ENCODE peak calls at places on chromosomes 1 and 21, in four cellular contexts. One of them, this sample, is unnamed. For H3K9me3, the result is how much of the 10 kb centered on the place peaks cover.

GRCh38 chr1:28196330-28196729 is 19.8 kb upstream of the PTAFR start:
- DNase-seq in H1: no peak
- DNase-seq in tibial nerve: no peak
- DNase-seq in adrenal gland: no peak
- DNase-seq in this sample: no peak

GRCh38 chr1:41975121-41975520 is 56.4 kb upstream of the HIVEP3 start:
- DNase-seq in H1: no peak
- DNase-seq in tibial nerve: no peak
- DNase-seq in adrenal gland: no peak
- DNase-seq in this sample: no peak

GRCh38 chr1:234388094-234388493 is 14.8 kb downstream of the COA6 start:
- DNase-seq in H1: no peak
- DNase-seq in tibial nerve: no peak
- DNase-seq in adrenal gland: no peak
- DNase-seq in this sample: no peak

GRCh38 chr21:21051109-21052055 is 53.2 kb downstream of the NCAM2 start:
- DNase-seq in H1: no peak
- DNase-seq in tibial nerve: no peak
- DNase-seq in adrenal gland: no peak
- DNase-seq in this sample: no peak

GRCh38 chr1:176460606-176461336 is 2.2 kb upstream of the PAPPA2 start:
- DNase-seq in H1: no peak
- DNase-seq in tibial nerve: no peak
- DNase-seq in adrenal gland: no peak
- DNase-seq in this sample: no peak

GRCh38 chr1:55284856-55285255 is 69.7 kb upstream of the USP24 start:
- DNase-seq in H1: no peak
- DNase-seq in tibial nerve: peak
- DNase-seq in adrenal gland: peak
- DNase-seq in this sample: no peak

GRCh38 chr21:44699502-44700001 is 2.6 kb downstream of the KRTAP10-12 start:
- DNase-seq in H1: no peak
- DNase-seq in tibial nerve: no peak
- DNase-seq in adrenal gland: peak
- DNase-seq in this sample: no peak

GRCh38 chr1:13786541-13786940 is 86.6 kb downstream of the PRDM2 start:
- DNase-seq in H1: no peak
- DNase-seq in tibial nerve: no peak
- DNase-seq in adrenal gland: peak
- DNase-seq in this sample: no peak

GRCh38 chr1:59375321-59376220 is 78.7 kb downstream of the FGGY start:
- DNase-seq in H1: no peak
- DNase-seq in tibial nerve: no peak
- DNase-seq in adrenal gland: no peak
- DNase-seq in this sample: no peak

GRCh38 chr1:43993206-43993914 is 2.0 kb downstream of the CCDC24 start:
- DNase-seq in H1: no peak
- DNase-seq in tibial nerve: no peak
- DNase-seq in adrenal gland: no peak
- DNase-seq in this sample: no peak

GRCh38 chr1:43992232-43992995 is 1.0 kb downstream of the CCDC24 start:
- DNase-seq in H1: no peak
- DNase-seq in tibial nerve: no peak
- DNase-seq in adrenal gland: no peak
- DNase-seq in this sample: no peak

GRCh38 chr1:43995984-43996732 is 4.8 kb downstream of the CCDC24 start:
- DNase-seq in H1: no peak
- DNase-seq in tibial nerve: no peak
- DNase-seq in adrenal gland: no peak
- DNase-seq in this sample: no peak

GRCh38 chr1:43994794-43995790 is 3.7 kb downstream of the CCDC24 start:
- DNase-seq in H1: peak
- DNase-seq in tibial nerve: no peak
- DNase-seq in adrenal gland: no peak
- DNase-seq in this sample: no peak

DNA sequence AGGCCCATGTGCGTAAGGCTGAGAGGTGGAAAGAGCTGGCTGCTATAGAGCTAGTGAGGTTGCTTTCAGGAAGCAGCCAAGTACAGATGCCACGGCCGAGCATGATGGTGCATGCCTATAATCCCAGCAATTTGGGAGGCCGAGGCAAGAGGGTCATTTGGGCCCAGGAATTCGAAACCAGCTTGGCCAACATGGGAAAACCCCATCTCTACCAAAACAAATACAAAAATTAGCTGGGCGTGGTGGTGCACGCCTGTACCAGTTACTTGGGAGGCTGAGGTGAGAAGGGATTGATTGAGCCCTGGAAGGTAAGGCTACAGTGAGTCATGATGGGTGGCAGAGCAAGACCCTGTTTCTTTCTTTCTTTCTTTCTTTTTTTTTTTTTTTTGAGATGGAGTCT is 2.7 kb downstream of the CCDC24 start:
- DNase-seq in H1: no peak
- DNase-seq in tibial nerve: no peak
- DNase-seq in adrenal gland: no peak
- DNase-seq in this sample: no peak
- H3K27ac ChIP-seq in H1: no peak
- H3K27ac ChIP-seq in tibial nerve: no peak
- H3K27ac ChIP-seq in adrenal gland: no peak
- H3K27ac ChIP-seq in this sample: no peak

GRCh38 chr1:152743371-152744145 is 14.3 kb upstream of the KPRP start:
- DNase-seq in H1: no peak
- DNase-seq in tibial nerve: no peak
- DNase-seq in adrenal gland: no peak
- DNase-seq in this sample: no peak

GRCh38 chr1:152745289-152745704 is 12.5 kb upstream of the KPRP start:
- DNase-seq in H1: no peak
- DNase-seq in tibial nerve: no peak
- DNase-seq in adrenal gland: no peak
- DNase-seq in this sample: no peak

GRCh38 chr1:152745765-152746444 is 11.9 kb upstream of the KPRP start:
- DNase-seq in H1: no peak
- DNase-seq in tibial nerve: no peak
- DNase-seq in adrenal gland: no peak
- DNase-seq in this sample: no peak

GRCh38 chr1:152739841-152740240 is 18.0 kb upstream of the KPRP start:
- DNase-seq in H1: no peak
- DNase-seq in tibial nerve: no peak
- DNase-seq in adrenal gland: no peak
- DNase-seq in this sample: no peak

DNA sequence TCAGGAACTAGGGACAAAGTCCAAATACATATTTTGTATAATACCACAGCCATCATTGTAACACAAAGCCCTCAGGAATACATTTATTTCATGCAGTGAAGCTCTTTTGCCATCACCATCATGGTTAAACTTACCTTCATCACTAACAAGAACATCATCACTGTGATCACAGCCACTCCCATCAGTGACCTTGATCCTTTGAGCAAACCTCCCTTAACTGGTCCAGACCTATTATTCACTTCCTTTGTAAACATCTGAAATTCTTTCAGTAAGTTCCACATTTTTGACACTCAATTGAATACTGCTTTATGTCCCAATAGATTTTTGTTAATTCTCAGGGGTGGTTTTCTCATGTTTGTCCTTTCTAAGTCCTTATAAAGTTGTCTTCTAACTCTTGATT is 16.2 kb upstream of the KPRP start:
- DNase-seq in H1: no peak
- DNase-seq in tibial nerve: no peak
- DNase-seq in adrenal gland: no peak
- DNase-seq in this sample: no peak
- H3K9me3 ChIP-seq in H1: half or more
- H3K9me3 ChIP-seq in tibial nerve: under half
- H3K9me3 ChIP-seq in adrenal gland: under half
- H3K9me3 ChIP-seq in this sample: under half

DNA sequence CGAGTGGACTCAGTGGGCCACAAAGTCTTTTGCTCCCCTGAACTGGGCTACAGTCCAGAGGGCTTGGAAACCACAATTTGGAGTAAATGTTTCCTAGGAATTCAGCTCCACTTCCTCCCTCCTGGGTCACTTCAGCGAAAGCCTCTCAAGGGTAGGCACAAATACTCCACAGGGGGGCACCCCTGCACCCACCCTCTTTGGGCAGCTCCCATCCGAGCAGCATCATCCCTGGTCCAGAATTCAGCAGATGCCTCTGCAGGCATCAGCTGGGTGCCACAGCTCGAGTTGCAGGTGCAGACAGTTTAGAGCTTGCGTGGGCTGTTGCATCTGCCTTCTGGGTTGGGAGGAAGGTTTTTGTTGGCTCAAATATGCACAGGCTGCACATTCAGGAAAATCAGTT is 25.0 kb downstream of the KANK4 start:
- DNase-seq in H1: peak
- DNase-seq in tibial nerve: no peak
- DNase-seq in adrenal gland: no peak
- DNase-seq in this sample: no peak
- TF ChIP-seq CTCF in H1: peak
- TF ChIP-seq CTCF in tibial nerve: no peak
- TF ChIP-seq CTCF in adrenal gland: no peak
- TF ChIP-seq CTCF in this sample: no peak

GRCh38 chr1:156118175-156118868 is 3.8 kb downstream of the LMNA start:
- DNase-seq in H1: no peak
- DNase-seq in tibial nerve: no peak
- DNase-seq in adrenal gland: peak
- DNase-seq in this sample: no peak
- H3K27ac ChIP-seq in H1: no peak
- H3K27ac ChIP-seq in tibial nerve: peak
- H3K27ac ChIP-seq in adrenal gland: peak
- H3K27ac ChIP-seq in this sample: no peak

GRCh38 chr1:15737324-15738319 is 1.6 kb downstream of the SLC25A34 start:
- DNase-seq in H1: no peak
- DNase-seq in tibial nerve: no peak
- DNase-seq in adrenal gland: no peak
- DNase-seq in this sample: no peak

GRCh38 chr1:15740833-15741182 is 1.5 kb upstream of the TMEM82 start:
- DNase-seq in H1: no peak
- DNase-seq in tibial nerve: no peak
- DNase-seq in adrenal gland: no peak
- DNase-seq in this sample: no peak

GRCh38 chr1:15738416-15739113 is 2.5 kb downstream of the SLC25A34 start:
- DNase-seq in H1: no peak
- DNase-seq in tibial nerve: no peak
- DNase-seq in adrenal gland: no peak
- DNase-seq in this sample: no peak

GRCh38 chr1:15739745-15740144 is 2.6 kb upstream of the TMEM82 start:
- DNase-seq in H1: no peak
- DNase-seq in tibial nerve: no peak
- DNase-seq in adrenal gland: no peak
- DNase-seq in this sample: no peak

GRCh38 chr1:15739259-15739658 is 3.0 kb upstream of the TMEM82 start:
- DNase-seq in H1: no peak
- DNase-seq in tibial nerve: no peak
- DNase-seq in adrenal gland: no peak
- DNase-seq in this sample: no peak
- H3K9me3 ChIP-seq in H1: under half
- H3K9me3 ChIP-seq in tibial nerve: under half
- H3K9me3 ChIP-seq in adrenal gland: under half
- H3K9me3 ChIP-seq in this sample: under half

GRCh38 chr21:15895142-15896106 is 165.6 kb downstream of the USP25 start:
- DNase-seq in H1: no peak
- DNase-seq in tibial nerve: no peak
- DNase-seq in adrenal gland: no peak
- DNase-seq in this sample: no peak

GRCh38 chr21:15896501-15896900 is 166.7 kb downstream of the USP25 start:
- DNase-seq in H1: no peak
- DNase-seq in tibial nerve: no peak
- DNase-seq in adrenal gland: no peak
- DNase-seq in this sample: no peak

GRCh38 chr21:15893902-15894301 is 164.1 kb downstream of the USP25 start:
- DNase-seq in H1: no peak
- DNase-seq in tibial nerve: no peak
- DNase-seq in adrenal gland: no peak
- DNase-seq in this sample: no peak

DNA sequence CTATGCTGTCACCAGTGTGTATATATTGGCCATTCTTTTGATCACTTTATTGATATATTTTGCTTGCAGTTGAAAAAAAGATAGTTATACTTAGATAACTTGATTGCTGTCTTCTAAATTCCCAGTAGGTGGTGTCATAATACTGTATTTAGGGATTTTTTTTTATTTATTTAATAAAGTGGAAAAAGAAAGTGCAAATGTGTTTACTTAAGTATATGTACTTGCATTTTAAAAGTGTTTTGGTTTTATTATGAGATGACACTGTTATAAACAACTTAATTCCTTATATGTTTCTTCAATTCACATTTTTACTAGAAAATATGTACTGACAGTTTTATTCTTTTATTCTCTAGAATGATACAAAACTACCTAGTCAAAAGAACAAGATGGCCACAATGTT is 164.8 kb downstream of the USP25 start:
- DNase-seq in H1: no peak
- DNase-seq in tibial nerve: no peak
- DNase-seq in adrenal gland: no peak
- DNase-seq in this sample: no peak
- TF ChIP-seq CTCF in H1: no peak
- TF ChIP-seq CTCF in tibial nerve: peak
- TF ChIP-seq CTCF in adrenal gland: no peak
- TF ChIP-seq CTCF in this sample: no peak

DNA sequence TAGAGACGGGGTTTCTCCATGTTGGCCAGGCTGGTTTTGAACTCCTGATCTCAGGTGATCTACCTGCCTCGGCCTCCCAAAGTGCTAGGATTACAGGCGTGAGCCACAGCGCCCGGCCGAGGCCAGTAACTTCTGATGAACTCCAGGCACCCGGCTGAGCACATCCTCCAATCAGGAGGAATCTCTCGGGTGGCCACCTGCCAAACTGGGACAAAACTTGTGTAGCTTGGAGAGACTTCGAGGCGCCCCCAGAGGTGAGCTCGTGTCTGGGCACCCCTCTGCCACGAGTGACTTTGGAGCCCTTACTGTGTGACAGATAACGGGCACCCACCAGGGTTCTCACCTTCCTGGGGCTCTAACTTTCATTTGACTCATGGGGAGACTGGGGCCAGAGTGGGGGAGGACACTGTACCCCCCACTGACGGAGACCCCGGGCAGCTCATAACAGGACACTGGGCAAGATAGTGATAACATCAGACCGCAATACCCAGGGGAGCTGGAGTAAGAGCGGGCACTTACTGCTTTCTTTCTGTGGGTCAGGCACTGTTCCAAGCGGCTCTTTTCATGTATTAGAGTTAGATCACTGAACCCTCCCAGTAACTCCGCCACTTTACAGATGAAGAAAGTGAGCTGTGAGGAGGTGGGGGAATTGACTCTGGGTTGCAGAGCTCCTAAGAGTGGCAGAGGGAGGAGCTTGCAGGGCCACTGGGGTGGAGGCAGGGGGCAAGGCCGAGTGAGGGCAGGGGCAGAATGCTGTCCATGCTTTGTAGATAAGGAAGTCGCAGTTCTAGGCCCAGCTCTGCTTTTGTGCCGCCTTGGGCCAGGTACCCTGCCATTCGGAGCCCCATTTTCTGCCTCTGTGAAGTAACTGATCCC is 1.9 kb upstream of the PADI2 start:
- DNase-seq in H1: no peak
- DNase-seq in tibial nerve: no peak
- DNase-seq in adrenal gland: no peak
- DNase-seq in this sample: no peak
- H3K27ac ChIP-seq in H1: no peak
- H3K27ac ChIP-seq in tibial nerve: no peak
- H3K27ac ChIP-seq in adrenal gland: no peak
- H3K27ac ChIP-seq in this sample: no peak

This sample was measured in CD4-positive, alpha-beta T cell.